ENCODE peak calls at places on chromosome 1, in six cellular contexts. F is AG10803; A is T-helper 2 cell; R is SW480; Q is activated T-helper 1 cell treated with anti-CD3 and anti-CD28 coated beads, Interleukin-2, amount 50 U/mL, for 16 hours; N is activated CD4-positive, alpha-beta T cell treated with anti-CD3 and anti-CD28 coated beads for 48 hours. L is an unnamed sample.

GRCh38 chr1:24966724-24967346 is 36.8 kb upstream of the RUNX3 start:
- DNase-seq in Q (no peak), A (peak; percentile 53), F (peak; percentile 71), R (peak; percentile 59), N (peak; percentile 91), L (peak; percentile 80)

GRCh38 chr1:64320470-64320869 is 117.0 kb downstream of the UBE2U start:
- DNase-seq in N (no peak), R (no peak), Q (no peak), F (peak; percentile 92), A (no peak), L (peak; percentile 25)

GRCh38 chr1:180482425-180483275 is 19.7 kb downstream of the ACBD6 start:
- DNase-seq in F (peak; percentile 59), R (peak; percentile 34), N (no peak), Q (no peak), A (no peak), L (peak; percentile 41)

GRCh38 chr1:51294566-51295184 is 35.7 kb downstream of the TTC39A start:
- DNase-seq in N (no peak), F (no peak), R (no peak), Q (no peak), A (no peak), L (no peak)

GRCh38 chr1:201785291-201785690 is 43.7 kb upstream of the IPO9 start:
- DNase-seq in N (no peak), F (no peak), R (no peak), A (no peak), Q (no peak), L (no peak)

GRCh38 chr1:18342744-18343143 is 138.0 kb upstream of the KLHDC7A start:
- DNase-seq in Q (no peak), A (no peak), N (no peak), R (no peak), F (no peak), L (no peak)

GRCh38 chr1:17557986-17558385 is 18.5 kb downstream of the ARHGEF10L start:
- DNase-seq in F (no peak), N (no peak), Q (no peak), A (no peak), R (no peak), L (no peak)

GRCh38 chr1:78483903-78484302 is 6.9 kb upstream of the PTGFR start:
- DNase-seq in R (no peak), N (no peak), Q (no peak), A (no peak), F (peak; percentile 56), L (peak; percentile 38)

GRCh38 chr1:84705503-84705902 is 15.2 kb upstream of the SSX2IP start:
- DNase-seq in A (no peak), N (no peak), F (no peak), R (no peak), Q (no peak), L (no peak)

GRCh38 chr1:11882814-11883538 is 24.2 kb upstream of the NPPB start:
- DNase-seq in R (peak; percentile 33), F (no peak), Q (no peak), N (no peak), A (no peak), L (no peak)

GRCh38 chr1:153801028-153801625 is 25.9 kb downstream of the SLC27A3 start:
- DNase-seq in R (no peak), F (no peak), Q (no peak), N (no peak), A (no peak), L (no peak)

GRCh38 chr1:156896490-156897033 is 3.0 kb downstream of the PEAR1 start:
- DNase-seq in R (peak; percentile 77), Q (no peak), N (no peak), A (no peak), F (peak; percentile 94), L (peak; percentile 96)

GRCh38 chr1:57468661-57469523 is 45.0 kb upstream of the DAB1 start:
- DNase-seq in F (peak; percentile 91), N (no peak), A (no peak), R (no peak), Q (no peak), L (peak; percentile 65)

GRCh38 chr1:235002706-235003300 is 125.8 kb downstream of the TOMM20 start:
- DNase-seq in A (no peak), N (no peak), Q (no peak), F (no peak), R (no peak), L (no peak)

GRCh38 chr1:155006601-155007101 is 4.0 kb downstream of the ZBTB7B start:
- DNase-seq in F (no peak), N (peak; percentile 56), A (peak; percentile 24), Q (no peak), R (peak; percentile 41), L (no peak)

GRCh38 chr1:12438349-12438924 is 179.6 kb downstream of the DHRS3 start:
- DNase-seq in F (peak; percentile 38), N (peak; percentile 60), A (peak; percentile 74), R (no peak), Q (no peak), L (no peak)

GRCh38 chr1:225995919-225996864 is 3.0 kb downstream of the SDE2 start:
- DNase-seq in F (no peak), A (no peak), R (no peak), Q (no peak), N (no peak), L (no peak)

GRCh38 chr1:223887724-223888428 is 42.1 kb upstream of the TP53BP2 start:
- DNase-seq in R (no peak), F (peak; percentile 90), Q (no peak), A (no peak), N (no peak), L (peak; percentile 90)

GRCh38 chr1:11059166-11059989 is 440 bp downstream of the SRM start:
- DNase-seq in R (peak; percentile 53), F (no peak), N (peak; percentile 39), Q (no peak), A (no peak), L (no peak)

GRCh38 chr1:179883739-179884138 is 1.7 kb downstream of the TOR1AIP1 start:
- DNase-seq in N (peak; percentile 71), A (peak; percentile 62), F (no peak), R (peak; percentile 61), Q (no peak), L (no peak)

GRCh38 chr1:207993477-207994445 is 82.8 kb upstream of the CD34 start:
- DNase-seq in R (no peak), F (no peak), Q (no peak), A (no peak), N (peak; percentile 9), L (peak; percentile 27)

GRCh38 chr1:93678491-93678890 is 3.1 kb downstream of the BCAR3 start:
- DNase-seq in N (no peak), Q (no peak), F (no peak), R (no peak), A (no peak), L (no peak)

GRCh38 chr1:94326329-94326728 is 88.9 kb upstream of the ARHGAP29 start:
- DNase-seq in N (no peak), Q (no peak), F (no peak), R (no peak), A (no peak), L (no peak)

GRCh38 chr1:216221260-216221700 is 202.0 kb downstream of the USH2A start:
- DNase-seq in F (peak; percentile 64), Q (no peak), N (peak; percentile 5), A (no peak), R (peak; percentile 76), L (peak; percentile 49)

GRCh38 chr1:158289722-158290570 is at the start of gene CD1C:
- DNase-seq in F (no peak), Q (no peak), N (no peak), R (no peak), A (no peak), L (no peak)

GRCh38 chr1:11448375-11449085 is 30.4 kb upstream of the DISP3 start:
- DNase-seq in R (no peak), Q (no peak), N (no peak), A (no peak), F (no peak), L (no peak)

GRCh38 chr1:36982708-36983107 is 51.6 kb downstream of the GRIK3 start:
- DNase-seq in F (no peak), A (no peak), N (no peak), R (no peak), Q (no peak), L (no peak)

GRCh38 chr1:24102966-24103365 is 9.0 kb downstream of the MYOM3 start:
- DNase-seq in Q (no peak), N (no peak), F (peak; percentile 39), A (no peak), R (no peak), L (no peak)

GRCh38 chr1:82978461-82979324 is 1020.2 kb downstream of the TTLL7 start:
- DNase-seq in N (no peak), F (no peak), R (no peak), A (no peak), Q (no peak), L (no peak)

GRCh38 chr1:231185391-231185790 is 23.5 kb downstream of the TRIM67 start:
- DNase-seq in Q (no peak), N (no peak), A (no peak), R (no peak), F (no peak), L (no peak)

GRCh38 chr1:208942394-208942793 is 641.1 kb upstream of the CAMK1G start:
- DNase-seq in F (no peak), N (no peak), R (no peak), Q (no peak), A (no peak), L (no peak)

GRCh38 chr1:175197536-175197935 is 5.0 kb upstream of the KIAA0040 start:
- DNase-seq in R (peak; percentile 69), F (no peak), N (no peak), Q (no peak), A (no peak), L (no peak)

GRCh38 chr1:201730611-201731010 is 98.3 kb upstream of the IPO9 start:
- DNase-seq in R (no peak), F (no peak), N (no peak), A (no peak), Q (no peak), L (no peak)

GRCh38 chr1:9239622-9240401 is 5.2 kb downstream of the H6PD start:
- DNase-seq in N (peak; percentile 68), Q (no peak), F (peak; percentile 33), A (peak; percentile 24), R (peak; percentile 95), L (no peak)